ENCODE peak calls at places on chromosomes 5 and 9, in eight cellular contexts. S is HEK293T; C is GM20000; V is activated T-cell treated with anti-CD3 and anti-CD28 coated beads, Interleukin-2, amount 50 U/mL, for 24 hours; J is epithelial cell of proximal tubule; U is ELF-1; G is stimulated activated CD4-positive, alpha-beta T cell treated with anti-CD3 and anti-CD28 coated beads, Interleukin-12 subunit alpha, Interleukin-12 subunit beta, amount 100 ng/mL, for 4 hours; T is NCI-H774. X is an unnamed sample.

GRCh38 chr9:134325096-134325812 is 1.0 kb upstream of the RXRA start:
- DNase-seq in S (no peak), C (peak), V (peak), J (no peak), U (peak), G (peak), T (no peak), X (no peak)

GRCh38 chr5:33608476-33609026 is 167.8 kb downstream of the TARS1 start:
- DNase-seq in S (no peak), C (no peak), V (no peak), J (no peak), U (no peak), G (no peak), T (no peak), X (no peak)

GRCh38 chr9:70749066-70749465 is 334.6 kb upstream of the KLF9 start:
- DNase-seq in S (no peak), C (no peak), V (no peak), J (no peak), U (no peak), G (no peak), T (no peak), X (no peak)

GRCh38 chr5:122464191-122464590 is 152.2 kb downstream of the SNCAIP start:
- DNase-seq in S (no peak), C (no peak), V (no peak), J (no peak), U (no peak), G (no peak), T (no peak), X (no peak)

GRCh38 chr5:66247176-66247960 is 103.3 kb downstream of the SREK1 start:
- DNase-seq in S (no peak), C (no peak), V (no peak), J (peak), U (peak), G (no peak), T (no peak), X (no peak)

GRCh38 chr5:19241690-19242089 is 746.3 kb downstream of the CDH18 start:
- DNase-seq in S (no peak), C (no peak), V (no peak), J (no peak), U (no peak), G (no peak), T (no peak), X (no peak)

GRCh38 chr9:89606567-89607311 is 1.9 kb downstream of the GADD45G start:
- DNase-seq in S (no peak), C (no peak), V (peak), J (no peak), U (no peak), G (peak), T (no peak), X (peak)

GRCh38 chr9:133538176-133538575 is 3.7 kb downstream of the ADAMTSL2 start:
- DNase-seq in S (no peak), C (no peak), V (no peak), J (no peak), U (no peak), G (no peak), T (no peak), X (no peak)

GRCh38 chr5:137137013-137137632 is 362.0 kb downstream of the SPOCK1 start:
- DNase-seq in S (no peak), C (no peak), V (no peak), J (no peak), U (no peak), G (no peak), T (no peak), X (no peak)